ENCODE peak calls at places on chromosomes 5 and 9, in seven cellular contexts. One of them, this sample, is unnamed.

GRCh38 chr5:153629496-153629895 is 139.0 kb downstream of the GRIA1 start:
- DNase-seq in effector CD8-positive, alpha-beta T cell: no peak
- DNase-seq in tibial artery: no peak
- DNase-seq in ovary: no peak
- DNase-seq in NCI-H1436 treated with DMSO at 0.1 percent for 48 hours: no peak
- DNase-seq in NCI-H1092 treated with DMSO at 0.1 percent for 48 hours: no peak
- DNase-seq in progenitor cell of endocrine pancreas: no peak
- DNase-seq in this sample: no peak

GRCh38 chr9:4986291-4986690 is 1.2 kb downstream of the JAK2 start:
- DNase-seq in ovary: no peak
- DNase-seq in NCI-H1436 treated with DMSO at 0.1 percent for 48 hours: no peak
- DNase-seq in NCI-H1092 treated with DMSO at 0.1 percent for 48 hours: no peak
- DNase-seq in effector CD8-positive, alpha-beta T cell: no peak
- DNase-seq in tibial artery: no peak
- DNase-seq in progenitor cell of endocrine pancreas: no peak
- DNase-seq in this sample: no peak

GRCh38 chr9:1018121-1018520 is 32.0 kb upstream of the DMRT2 start:
- DNase-seq in NCI-H1436 treated with DMSO at 0.1 percent for 48 hours: no peak
- DNase-seq in NCI-H1092 treated with DMSO at 0.1 percent for 48 hours: no peak
- DNase-seq in ovary: no peak
- DNase-seq in progenitor cell of endocrine pancreas: no peak
- DNase-seq in tibial artery: no peak
- DNase-seq in effector CD8-positive, alpha-beta T cell: no peak
- DNase-seq in this sample: peak; percentile 13

GRCh38 chr9:249025-249424 is 34.4 kb downstream of the DOCK8 start:
- DNase-seq in effector CD8-positive, alpha-beta T cell: peak; percentile 2
- DNase-seq in NCI-H1092 treated with DMSO at 0.1 percent for 48 hours: no peak
- DNase-seq in progenitor cell of endocrine pancreas: no peak
- DNase-seq in NCI-H1436 treated with DMSO at 0.1 percent for 48 hours: no peak
- DNase-seq in tibial artery: no peak
- DNase-seq in ovary: no peak
- DNase-seq in this sample: no peak

GRCh38 chr9:133048595-133048994 is 13.2 kb upstream of the CEL start:
- DNase-seq in progenitor cell of endocrine pancreas: no peak
- DNase-seq in NCI-H1092 treated with DMSO at 0.1 percent for 48 hours: no peak
- DNase-seq in tibial artery: no peak
- DNase-seq in NCI-H1436 treated with DMSO at 0.1 percent for 48 hours: no peak
- DNase-seq in effector CD8-positive, alpha-beta T cell: no peak
- DNase-seq in ovary: no peak
- DNase-seq in this sample: no peak

GRCh38 chr5:94471496-94471895 is 146.9 kb downstream of the KIAA0825 start:
- DNase-seq in tibial artery: no peak
- DNase-seq in NCI-H1092 treated with DMSO at 0.1 percent for 48 hours: no peak
- DNase-seq in ovary: no peak
- DNase-seq in progenitor cell of endocrine pancreas: no peak
- DNase-seq in NCI-H1436 treated with DMSO at 0.1 percent for 48 hours: no peak
- DNase-seq in effector CD8-positive, alpha-beta T cell: no peak
- DNase-seq in this sample: no peak

GRCh38 chr9:5626727-5627634 is 1.9 kb upstream of the RIC1 start:
- DNase-seq in ovary: no peak
- DNase-seq in effector CD8-positive, alpha-beta T cell: peak; percentile 5
- DNase-seq in NCI-H1436 treated with DMSO at 0.1 percent for 48 hours: no peak
- DNase-seq in NCI-H1092 treated with DMSO at 0.1 percent for 48 hours: no peak
- DNase-seq in progenitor cell of endocrine pancreas: no peak
- DNase-seq in tibial artery: peak; percentile 77
- DNase-seq in this sample: no peak

GRCh38 chr5:171798413-171798812 is 12.8 kb downstream of the SMIM23 start:
- DNase-seq in tibial artery: no peak
- DNase-seq in effector CD8-positive, alpha-beta T cell: no peak
- DNase-seq in ovary: no peak
- DNase-seq in NCI-H1436 treated with DMSO at 0.1 percent for 48 hours: no peak
- DNase-seq in NCI-H1092 treated with DMSO at 0.1 percent for 48 hours: no peak
- DNase-seq in progenitor cell of endocrine pancreas: no peak
- DNase-seq in this sample: no peak

GRCh38 chr5:3301316-3301715 is 294.3 kb upstream of the IRX1 start:
- DNase-seq in ovary: no peak
- DNase-seq in NCI-H1436 treated with DMSO at 0.1 percent for 48 hours: no peak
- DNase-seq in progenitor cell of endocrine pancreas: no peak
- DNase-seq in NCI-H1092 treated with DMSO at 0.1 percent for 48 hours: no peak
- DNase-seq in effector CD8-positive, alpha-beta T cell: no peak
- DNase-seq in tibial artery: no peak
- DNase-seq in this sample: no peak

GRCh38 chr9:128394404-128395168 is 23.4 kb downstream of the URM1 start:
- DNase-seq in ovary: no peak
- DNase-seq in NCI-H1092 treated with DMSO at 0.1 percent for 48 hours: no peak
- DNase-seq in NCI-H1436 treated with DMSO at 0.1 percent for 48 hours: no peak
- DNase-seq in progenitor cell of endocrine pancreas: no peak
- DNase-seq in tibial artery: no peak
- DNase-seq in effector CD8-positive, alpha-beta T cell: no peak
- DNase-seq in this sample: no peak

This sample was measured in NT2/D1.